ENCODE peak calls at places on chromosome 1, in nine cellular contexts. Z, G, V, S, N, T, Y, C and L are unnamed samples.

GRCh38 chr1:248757784-248758195 is 2.2 kb upstream of the LYPD8 start:
- DNase-seq in Z (no peak), G (peak), V (no peak), S (no peak), N (no peak), T (no peak), Y (no peak), C (no peak), L (no peak)

GRCh38 chr1:48031676-48032075 is 34.5 kb upstream of the TRABD2B start:
- DNase-seq in Z (peak), G (no peak), V (no peak), S (no peak), N (no peak), T (no peak), Y (peak), C (peak), L (no peak)

GRCh38 chr1:8259498-8260290 is 58.2 kb upstream of the SLC45A1 start:
- DNase-seq in Z (peak), G (peak), V (peak), S (peak), N (peak), T (no peak), Y (peak), C (peak), L (peak)

GRCh38 chr1:54971317-54971791 is 9.1 kb upstream of the TMEM61 start:
- DNase-seq in Z (no peak), G (peak), V (no peak), S (peak), N (no peak), T (no peak), Y (no peak), C (peak), L (no peak)

GRCh38 chr1:200409203-200409760 is 554 bp downstream of the ZNF281 start:
- DNase-seq in Z (peak), G (peak), V (peak), S (no peak), N (no peak), T (peak), Y (peak), C (no peak), L (no peak)

GRCh38 chr1:7645751-7646048 is 125.4 kb upstream of the VAMP3 start:
- DNase-seq in Z (no peak), G (no peak), V (no peak), S (no peak), N (no peak), T (peak), Y (no peak), C (no peak), L (no peak)

GRCh38 chr1:17892225-17892624 is 137.1 kb downstream of the ACTL8 start:
- DNase-seq in Z (no peak), G (peak), V (peak), S (peak), N (no peak), T (peak), Y (no peak), C (no peak), L (peak)

GRCh38 chr1:151326619-151327222 is 495 bp downstream of the PI4KB start:
- DNase-seq in Z (peak), G (peak), V (peak), S (peak), N (peak), T (no peak), Y (peak), C (peak), L (no peak)

GRCh38 chr1:110207831-110208230 is 2.3 kb upstream of the KCNC4 start:
- DNase-seq in Z (peak), G (peak), V (peak), S (peak), N (peak), T (peak), Y (peak), C (peak), L (no peak)

GRCh38 chr1:158407092-158407491 is 7.8 kb upstream of the OR10T2 start:
- DNase-seq in Z (no peak), G (no peak), V (no peak), S (no peak), N (no peak), T (no peak), Y (no peak), C (no peak), L (no peak)

GRCh38 chr1:62100442-62100841 is 94.2 kb upstream of the L1TD1 start:
- DNase-seq in Z (no peak), G (no peak), V (no peak), S (no peak), N (no peak), T (no peak), Y (no peak), C (no peak), L (no peak)

GRCh38 chr1:72357411-72357810 is 75.1 kb upstream of the NEGR1 start:
- DNase-seq in Z (peak), G (no peak), V (no peak), S (peak), N (no peak), T (no peak), Y (peak), C (peak), L (no peak)

GRCh38 chr1:160474392-160475242 is 48.4 kb downstream of the SLAMF6 start:
- DNase-seq in Z (no peak), G (no peak), V (no peak), S (no peak), N (no peak), T (no peak), Y (no peak), C (no peak), L (no peak)
- H3K4me3 ChIP-seq in Z (no peak), G (no peak), V (no peak), S (no peak), N (no peak), T (no peak), Y (no peak), C (no peak), L (no peak)

GRCh38 chr1:155966135-155966534 is 12.2 kb downstream of the ARHGEF2 start:
- DNase-seq in Z (no peak), G (no peak), V (no peak), S (no peak), N (no peak), T (no peak), Y (no peak), C (no peak), L (no peak)
- TF ChIP-seq CTCF in Z (peak), G (no peak), V (no peak), S (no peak), N (no peak), T (no peak), Y (peak), C (no peak), L (no peak)

GRCh38 chr1:35181790-35182455 is 11.0 kb downstream of the SFPQ start:
- DNase-seq in Z (no peak), G (no peak), V (no peak), S (no peak), N (no peak), T (no peak), Y (no peak), C (no peak), L (no peak)
- H3K4me3 ChIP-seq in Z (no peak), G (no peak), V (no peak), S (no peak), N (no peak), T (no peak), Y (no peak), C (no peak), L (no peak)

DNA sequence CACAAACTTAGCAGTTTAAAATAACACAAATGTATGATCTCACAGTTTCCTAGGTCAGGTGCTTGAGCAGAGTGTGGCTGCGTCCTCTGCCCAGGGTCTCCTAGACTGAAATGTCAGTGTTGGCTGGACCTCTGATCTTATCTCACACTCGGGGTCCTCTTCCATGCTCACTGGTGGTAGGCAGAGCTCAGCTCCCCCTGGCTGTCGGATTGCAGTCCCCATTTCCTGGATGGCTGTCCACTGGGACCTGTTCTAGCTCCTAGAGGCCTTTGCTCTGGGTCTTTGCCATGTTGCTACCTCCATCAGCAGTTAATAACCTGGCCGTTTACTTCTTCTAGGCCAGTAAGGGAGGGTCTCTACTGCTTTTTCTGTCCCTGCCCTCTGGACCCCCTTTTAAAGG is 107.5 kb downstream of the PCNX2 start:
- DNase-seq in Z (no peak), G (no peak), V (no peak), S (no peak), N (no peak), T (no peak), Y (no peak), C (no peak), L (no peak)
- TF ChIP-seq CTCF in Z (no peak), G (no peak), V (no peak), S (no peak), N (no peak), T (no peak), Y (no peak), C (no peak), L (no peak)

GRCh38 chr1:27011976-27012563 is 580 bp downstream of the TENT5B start:
- DNase-seq in Z (no peak), G (no peak), V (no peak), S (no peak), N (no peak), T (no peak), Y (no peak), C (no peak), L (no peak)
- H3K4me3 ChIP-seq in Z (peak), G (no peak), V (peak), S (peak), N (peak), T (peak), Y (peak), C (peak), L (no peak)

GRCh38 chr1:40973912-40974311 is 5.6 kb upstream of the CTPS1 start:
- DNase-seq in Z (no peak), G (no peak), V (no peak), S (no peak), N (no peak), T (no peak), Y (no peak), C (no peak), L (no peak)

GRCh38 chr1:40976952-40977690 is 2.4 kb upstream of the CTPS1 start:
- DNase-seq in Z (peak), G (no peak), V (no peak), S (no peak), N (no peak), T (no peak), Y (peak), C (no peak), L (no peak)

GRCh38 chr1:40977721-40978120 is 1.8 kb upstream of the CTPS1 start:
- DNase-seq in Z (peak), G (no peak), V (no peak), S (no peak), N (no peak), T (no peak), Y (peak), C (no peak), L (no peak)

GRCh38 chr1:40971962-40972361 is 7.5 kb upstream of the CTPS1 start:
- DNase-seq in Z (no peak), G (no peak), V (no peak), S (no peak), N (no peak), T (no peak), Y (no peak), C (no peak), L (no peak)

GRCh38 chr1:40974945-40975344 is 4.6 kb upstream of the CTPS1 start:
- DNase-seq in Z (no peak), G (no peak), V (no peak), S (no peak), N (no peak), T (no peak), Y (no peak), C (no peak), L (no peak)
- TF ChIP-seq CTCF in Z (no peak), G (no peak), V (no peak), S (no peak), N (no peak), T (no peak), Y (no peak), C (no peak), L (no peak)

DNA sequence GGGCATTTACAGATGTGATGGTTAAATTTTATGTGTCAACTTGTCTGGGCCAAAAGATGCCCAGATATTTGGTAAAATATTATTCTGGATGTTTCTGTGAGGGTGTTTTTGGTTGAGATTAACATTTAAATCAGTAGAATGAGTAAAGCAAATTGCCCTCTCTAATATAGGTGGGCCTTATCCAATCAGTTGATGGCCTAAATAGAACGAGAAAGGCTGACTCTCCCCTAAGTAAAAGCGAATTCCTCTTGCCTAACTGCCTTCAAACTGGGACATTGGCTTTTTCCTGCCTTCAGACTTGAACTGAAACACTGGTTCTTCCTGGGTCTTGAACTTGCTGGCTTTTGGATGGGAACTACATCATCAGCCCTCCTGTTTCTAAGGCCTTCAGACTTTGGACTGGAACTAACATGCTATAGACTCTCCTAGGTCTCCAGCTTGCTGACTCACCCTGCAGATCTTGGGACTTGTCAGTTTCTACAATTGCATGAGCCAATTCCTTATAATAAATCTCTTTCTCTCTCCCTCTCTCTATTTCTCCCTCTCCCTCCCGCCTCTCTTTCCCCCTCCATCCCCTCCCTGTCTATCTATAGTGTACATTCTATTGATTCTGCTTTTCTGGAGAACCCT is 10.2 kb upstream of the NAV1 start:
- DNase-seq in Z (peak), G (no peak), V (no peak), S (no peak), N (no peak), T (no peak), Y (peak), C (peak), L (no peak)
- H3K4me3 ChIP-seq in Z (no peak), G (no peak), V (no peak), S (no peak), N (no peak), T (no peak), Y (no peak), C (no peak), L (no peak)